ENCODE peak calls at places on chromosomes 6 and 20, in four cellular contexts. One of them, this sample, is unnamed.

GRCh38 chr20:56368351-56369134 is 9.8 kb downstream of the FAM210B start:
- DNase-seq in uterus: no peak
- DNase-seq in A549: no peak
- DNase-seq in prostate gland: no peak
- DNase-seq in this sample: no peak

GRCh38 chr6:53615633-53616449 is 49.7 kb downstream of the KLHL31 start:
- DNase-seq in uterus: no peak
- DNase-seq in A549: peak; percentile 80
- DNase-seq in prostate gland: no peak
- DNase-seq in this sample: no peak

GRCh38 chr6:151330130-151330715 is 61.1 kb downstream of the ZBTB2 start:
- DNase-seq in uterus: no peak
- DNase-seq in A549: no peak
- DNase-seq in prostate gland: no peak
- DNase-seq in this sample: no peak

GRCh38 chr20:1130849-1131248 is 12.4 kb downstream of the PSMF1 start:
- DNase-seq in uterus: no peak
- DNase-seq in A549: no peak
- DNase-seq in prostate gland: no peak
- DNase-seq in this sample: peak; percentile 90

GRCh38 chr20:22791877-22792525 is 207.6 kb upstream of the FOXA2 start:
- DNase-seq in uterus: no peak
- DNase-seq in A549: no peak
- DNase-seq in prostate gland: no peak
- DNase-seq in this sample: no peak

GRCh38 chr6:109236140-109237081 is 141.1 kb downstream of the CEP57L1 start:
- DNase-seq in uterus: no peak
- DNase-seq in A549: no peak
- DNase-seq in prostate gland: no peak
- DNase-seq in this sample: peak; percentile 78

GRCh38 chr6:69005194-69005593 is 370.1 kb downstream of the ADGRB3 start:
- DNase-seq in uterus: no peak
- DNase-seq in A549: no peak
- DNase-seq in prostate gland: no peak
- DNase-seq in this sample: no peak

GRCh38 chr6:42745083-42745637 is 743 bp downstream of the TBCC start:
- DNase-seq in uterus: peak; percentile 28
- DNase-seq in A549: peak; percentile 14
- DNase-seq in prostate gland: no peak
- DNase-seq in this sample: peak; percentile 86

GRCh38 chr6:42831237-42831636 is 48.2 kb upstream of the RPL7L1 start:
- DNase-seq in uterus: no peak
- DNase-seq in A549: no peak
- DNase-seq in prostate gland: no peak
- DNase-seq in this sample: no peak

GRCh38 chr6:108616973-108617372 is 56.3 kb downstream of the FOXO3 start:
- DNase-seq in uterus: no peak
- DNase-seq in A549: no peak
- DNase-seq in prostate gland: no peak
- DNase-seq in this sample: no peak

GRCh38 chr20:45894797-45895196 is 3.7 kb downstream of the CTSA start:
- DNase-seq in uterus: no peak
- DNase-seq in A549: no peak
- DNase-seq in prostate gland: no peak
- DNase-seq in this sample: no peak

GRCh38 chr6:26537160-26537845 is 863 bp upstream of the HMGN4 start:
- DNase-seq in uterus: peak; percentile 92
- DNase-seq in A549: no peak
- DNase-seq in prostate gland: peak; percentile 92
- DNase-seq in this sample: peak; percentile 94

GRCh38 chr20:31606928-31607639 is 2.0 kb downstream of the ID1 start:
- DNase-seq in uterus: no peak
- DNase-seq in A549: peak; percentile 80
- DNase-seq in prostate gland: peak; percentile 28
- DNase-seq in this sample: no peak

GRCh38 chr20:9331707-9332435 is 182.5 kb upstream of the LAMP5 start:
- DNase-seq in uterus: no peak
- DNase-seq in A549: no peak
- DNase-seq in prostate gland: no peak
- DNase-seq in this sample: no peak

GRCh38 chr6:104956663-104957294 is at the start of gene LIN28B:
- DNase-seq in uterus: no peak
- DNase-seq in A549: no peak
- DNase-seq in prostate gland: no peak
- DNase-seq in this sample: no peak

GRCh38 chr6:17574871-17575560 is 25.1 kb upstream of the FAM8A1 start:
- DNase-seq in uterus: no peak
- DNase-seq in A549: no peak
- DNase-seq in prostate gland: no peak
- DNase-seq in this sample: no peak

GRCh38 chr6:164398647-164399046 is 910.8 kb downstream of the C6orf118 start:
- DNase-seq in uterus: no peak
- DNase-seq in A549: no peak
- DNase-seq in prostate gland: no peak
- DNase-seq in this sample: no peak

GRCh38 chr6:128452713-128453112 is 67.7 kb downstream of the PTPRK start:
- DNase-seq in uterus: no peak
- DNase-seq in A549: no peak
- DNase-seq in prostate gland: no peak
- DNase-seq in this sample: no peak

GRCh38 chr20:36950432-36951197 is 893 bp downstream of the SAMHD1 start:
- DNase-seq in uterus: peak; percentile 33
- DNase-seq in A549: peak; percentile 38
- DNase-seq in prostate gland: peak; percentile 8
- DNase-seq in this sample: no peak

GRCh38 chr20:20205141-20205861 is 153.0 kb downstream of the CFAP61 start:
- DNase-seq in uterus: no peak
- DNase-seq in A549: no peak
- DNase-seq in prostate gland: no peak
- DNase-seq in this sample: no peak

GRCh38 chr6:1554881-1555569 is 54.7 kb upstream of the FOXC1 start:
- DNase-seq in uterus: peak; percentile 23
- DNase-seq in A549: peak; percentile 70
- DNase-seq in prostate gland: peak; percentile 47
- DNase-seq in this sample: peak; percentile 89

GRCh38 chr6:14135865-14136539 is 18.4 kb downstream of the CD83 start:
- DNase-seq in uterus: no peak
- DNase-seq in A549: no peak
- DNase-seq in prostate gland: no peak
- DNase-seq in this sample: no peak

GRCh38 chr6:15675537-15676170 is 12.8 kb upstream of the DTNBP1 start:
- DNase-seq in uterus: no peak
- DNase-seq in A549: no peak
- DNase-seq in prostate gland: no peak
- DNase-seq in this sample: no peak

GRCh38 chr6:134447423-134447822 is 129.5 kb upstream of the SGK1 start:
- DNase-seq in uterus: no peak
- DNase-seq in A549: no peak
- DNase-seq in prostate gland: peak; percentile 69
- DNase-seq in this sample: no peak

GRCh38 chr6:113293106-113293505 is 564.0 kb upstream of the MARCKS start:
- DNase-seq in uterus: no peak
- DNase-seq in A549: no peak
- DNase-seq in prostate gland: no peak
- DNase-seq in this sample: no peak

GRCh38 chr6:121319112-121319553 is 15.1 kb downstream of the TBC1D32 start:
- DNase-seq in uterus: no peak
- DNase-seq in A549: peak; percentile 15
- DNase-seq in prostate gland: no peak
- DNase-seq in this sample: no peak

GRCh38 chr20:17715075-17715474 is 15.3 kb downstream of the BANF2 start:
- DNase-seq in uterus: no peak
- DNase-seq in A549: no peak
- DNase-seq in prostate gland: no peak
- DNase-seq in this sample: no peak

GRCh38 chr6:14661188-14661587 is 543.6 kb downstream of the CD83 start:
- DNase-seq in uterus: no peak
- DNase-seq in A549: no peak
- DNase-seq in prostate gland: no peak
- DNase-seq in this sample: no peak

GRCh38 chr20:62739067-62739466 is 30.4 kb downstream of the NTSR1 start:
- DNase-seq in uterus: no peak
- DNase-seq in A549: no peak
- DNase-seq in prostate gland: no peak
- DNase-seq in this sample: peak; percentile 78
- H3K27ac ChIP-seq in uterus: no peak overlapping the region
- H3K27ac ChIP-seq in A549: peak overlapping the region; percentile 52
- H3K27ac ChIP-seq in prostate gland: no peak overlapping the region
- H3K27ac ChIP-seq in this sample: peak overlapping the region; percentile 80

DNA sequence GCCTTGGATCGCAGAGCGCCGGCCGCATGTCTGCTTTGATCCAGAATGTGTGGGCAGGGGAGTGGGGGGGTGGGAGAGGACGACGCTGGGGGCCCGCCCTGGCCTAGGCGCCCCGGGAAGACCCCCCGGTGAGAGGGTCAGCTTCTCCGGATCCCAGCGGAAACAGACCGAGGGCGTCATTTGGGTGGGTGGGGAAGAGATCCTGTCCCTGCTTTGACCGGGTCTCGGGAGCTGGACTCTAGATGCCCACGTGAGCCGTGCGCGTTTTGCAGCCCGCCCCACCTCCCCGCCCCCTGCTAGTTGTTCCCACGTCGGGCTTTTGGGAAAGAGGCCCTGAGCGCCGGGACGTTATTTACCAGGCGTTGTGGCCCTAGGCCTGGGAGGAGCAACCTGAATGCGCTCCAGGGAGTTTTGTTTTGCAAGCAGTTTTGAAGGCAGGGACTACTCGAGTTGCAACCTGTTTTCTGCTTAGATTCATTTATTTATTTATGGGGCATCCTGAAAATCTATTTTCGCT is 1.5 kb downstream of the DSP start:
- DNase-seq in uterus: peak; percentile 30
- DNase-seq in A549: peak; percentile 71
- DNase-seq in prostate gland: peak; percentile 93
- DNase-seq in this sample: peak; percentile 82
- TF ChIP-seq POLR2A in uterus: no peak
- TF ChIP-seq POLR2A in A549: peak; percentile 14
- TF ChIP-seq POLR2A in prostate gland: peak; percentile 59
- TF ChIP-seq POLR2A in this sample: peak; percentile 32

GRCh38 chr20:43508106-43508505 is 609 bp downstream of the L3MBTL1 start:
- DNase-seq in uterus: no peak
- DNase-seq in A549: peak; percentile 21
- DNase-seq in prostate gland: no peak
- DNase-seq in this sample: peak; percentile 79
- H3K27ac ChIP-seq in uterus: no peak overlapping the region
- H3K27ac ChIP-seq in A549: peak overlapping the region; percentile 73
- H3K27ac ChIP-seq in prostate gland: no peak overlapping the region
- H3K27ac ChIP-seq in this sample: no peak overlapping the region

GRCh38 chr6:89352329-89353117 is at the start of gene UBE2J1:
- DNase-seq in uterus: peak; percentile 92
- DNase-seq in A549: peak; percentile 48
- DNase-seq in prostate gland: peak; percentile 88
- DNase-seq in this sample: peak; percentile 100
- TF ChIP-seq POLR2A in uterus: peak; percentile 76
- TF ChIP-seq POLR2A in A549: peak; percentile 59
- TF ChIP-seq POLR2A in prostate gland: peak; percentile 93
- TF ChIP-seq POLR2A in this sample: peak; percentile 93

DNA sequence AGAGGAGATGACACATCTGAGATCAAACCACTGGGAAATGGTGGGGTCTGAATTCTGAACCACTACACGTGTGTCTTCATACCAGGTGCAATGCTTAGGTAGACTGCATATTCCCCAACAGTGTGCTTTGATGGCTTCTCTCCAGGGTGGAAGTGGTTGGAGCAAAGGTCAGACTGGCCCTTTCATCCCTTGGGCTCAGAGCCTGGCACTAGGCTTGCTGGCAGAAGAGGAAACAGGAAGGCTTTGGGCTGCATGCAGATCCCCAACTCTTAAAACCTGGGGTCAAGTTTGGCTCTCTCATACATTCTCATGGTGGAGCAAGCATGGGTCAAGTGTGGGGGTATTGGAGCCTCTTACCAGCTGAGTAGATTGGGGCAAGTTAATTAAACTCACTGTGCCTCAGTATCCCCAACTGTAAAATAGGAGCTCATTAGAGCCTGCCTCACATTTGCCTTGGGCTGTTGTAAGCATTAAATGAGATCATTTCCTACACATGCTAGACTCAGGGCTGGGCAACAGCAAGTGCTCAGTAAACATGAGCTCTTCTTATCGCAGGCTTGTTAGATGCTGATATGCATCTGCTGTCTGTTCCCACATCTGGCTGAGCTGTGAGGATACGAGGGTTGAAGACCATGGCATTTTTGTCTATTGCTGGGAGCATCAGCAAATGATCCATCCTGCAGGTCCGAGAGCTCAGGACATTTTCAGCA is 51.6 kb upstream of the FAM83D start:
- DNase-seq in uterus: no peak
- DNase-seq in A549: no peak
- DNase-seq in prostate gland: no peak
- DNase-seq in this sample: no peak
- H3K27ac ChIP-seq in uterus: no peak overlapping the region
- H3K27ac ChIP-seq in A549: no peak overlapping the region
- H3K27ac ChIP-seq in prostate gland: no peak overlapping the region
- H3K27ac ChIP-seq in this sample: peak overlapping the region; percentile 80

GRCh38 chr6:131950767-131951575 is at the start of gene CCN2:
- DNase-seq in uterus: peak; percentile 88
- DNase-seq in A549: peak; percentile 83
- DNase-seq in prostate gland: peak; percentile 68
- DNase-seq in this sample: peak; percentile 85
- TF ChIP-seq POLR2A in uterus: peak; percentile 79
- TF ChIP-seq POLR2A in A549: peak; percentile 75
- TF ChIP-seq POLR2A in prostate gland: peak; percentile 64
- TF ChIP-seq POLR2A in this sample: peak; percentile 57

DNA sequence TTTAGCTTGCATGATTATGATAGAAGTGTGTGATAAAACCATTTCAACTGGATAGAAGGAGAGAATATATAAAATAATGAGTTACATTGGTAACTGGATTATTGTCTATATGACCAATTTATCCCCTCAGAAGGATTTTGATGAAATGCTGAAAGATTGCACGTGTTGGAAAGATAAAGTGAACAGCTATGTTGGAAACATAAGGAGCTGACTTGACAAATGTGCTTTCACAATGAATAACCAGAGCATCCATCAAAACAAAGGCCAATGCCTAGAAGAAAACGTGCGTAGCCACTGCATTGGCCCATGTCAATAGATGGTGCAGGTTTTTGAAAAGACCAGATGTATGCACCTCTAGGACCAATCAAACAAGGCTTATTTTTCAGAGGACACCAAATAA is 168.8 kb downstream of the TMEM200A start:
- DNase-seq in uterus: no peak
- DNase-seq in A549: no peak
- DNase-seq in prostate gland: no peak
- DNase-seq in this sample: no peak
- H3K27ac ChIP-seq in uterus: no peak overlapping the region
- H3K27ac ChIP-seq in A549: no peak overlapping the region
- H3K27ac ChIP-seq in prostate gland: no peak overlapping the region
- H3K27ac ChIP-seq in this sample: no peak overlapping the region

GRCh38 chr6:142297996-142298753 is 3.6 kb upstream of the ADGRG6 start:
- DNase-seq in uterus: no peak
- DNase-seq in A549: no peak
- DNase-seq in prostate gland: no peak
- DNase-seq in this sample: no peak
- TF ChIP-seq POLR2A in uterus: no peak
- TF ChIP-seq POLR2A in A549: no peak
- TF ChIP-seq POLR2A in prostate gland: no peak
- TF ChIP-seq POLR2A in this sample: no peak

This sample was measured in spleen.